ENCODE peak calls at places on chromosome 4, in nine cellular contexts. One of them, this sample, is unnamed. For H3K27me3, the result is how much of the 10 kb centered on the place peaks cover.

GRCh38 chr4:6649216-6649615 is 8.7 kb downstream of the MRFAP1 start:
- DNase-seq in sigmoid colon: no peak
- DNase-seq in stomach: no peak
- DNase-seq in HepG2: no peak
- DNase-seq in SK-N-SH: no peak
- DNase-seq in ovary: no peak
- DNase-seq in transverse colon: no peak
- DNase-seq in tibial nerve: no peak
- DNase-seq in K562: no peak
- DNase-seq in this sample: no peak

GRCh38 chr4:37068580-37068979 is 176.0 kb upstream of the NWD2 start:
- DNase-seq in sigmoid colon: no peak
- DNase-seq in ovary: no peak
- DNase-seq in SK-N-SH: no peak
- DNase-seq in tibial nerve: no peak
- DNase-seq in stomach: no peak
- DNase-seq in K562: no peak
- DNase-seq in transverse colon: no peak
- DNase-seq in HepG2: peak
- DNase-seq in this sample: no peak

GRCh38 chr4:180751009-180751408 is 1492.2 kb upstream of the TENM3 start:
- DNase-seq in HepG2: no peak
- DNase-seq in transverse colon: no peak
- DNase-seq in SK-N-SH: no peak
- DNase-seq in tibial nerve: no peak
- DNase-seq in ovary: no peak
- DNase-seq in K562: no peak
- DNase-seq in stomach: no peak
- DNase-seq in sigmoid colon: no peak
- DNase-seq in this sample: no peak

GRCh38 chr4:41590591-41590990 is 52.6 kb downstream of the LIMCH1 start:
- DNase-seq in transverse colon: no peak
- DNase-seq in SK-N-SH: peak
- DNase-seq in HepG2: no peak
- DNase-seq in K562: no peak
- DNase-seq in ovary: no peak
- DNase-seq in tibial nerve: no peak
- DNase-seq in sigmoid colon: no peak
- DNase-seq in stomach: no peak
- DNase-seq in this sample: no peak

GRCh38 chr4:40998680-40999358 is 215.5 kb downstream of the APBB2 start:
- DNase-seq in SK-N-SH: no peak
- DNase-seq in HepG2: no peak
- DNase-seq in tibial nerve: no peak
- DNase-seq in K562: no peak
- DNase-seq in stomach: no peak
- DNase-seq in sigmoid colon: no peak
- DNase-seq in ovary: no peak
- DNase-seq in transverse colon: peak
- DNase-seq in this sample: no peak

GRCh38 chr4:56445699-56446098 is 9.6 kb downstream of the PAICS start:
- DNase-seq in stomach: no peak
- DNase-seq in SK-N-SH: no peak
- DNase-seq in sigmoid colon: no peak
- DNase-seq in ovary: no peak
- DNase-seq in K562: no peak
- DNase-seq in transverse colon: no peak
- DNase-seq in tibial nerve: no peak
- DNase-seq in HepG2: no peak
- DNase-seq in this sample: no peak

GRCh38 chr4:118280501-118281218 is 72.1 kb downstream of the PRSS12 start:
- DNase-seq in stomach: peak
- DNase-seq in K562: peak
- DNase-seq in HepG2: peak
- DNase-seq in ovary: no peak
- DNase-seq in tibial nerve: peak
- DNase-seq in sigmoid colon: no peak
- DNase-seq in SK-N-SH: peak
- DNase-seq in transverse colon: peak
- DNase-seq in this sample: no peak

GRCh38 chr4:85475631-85476233 is 782 bp downstream of the ARHGAP24 start:
- DNase-seq in sigmoid colon: no peak
- DNase-seq in SK-N-SH: no peak
- DNase-seq in ovary: peak
- DNase-seq in transverse colon: no peak
- DNase-seq in K562: no peak
- DNase-seq in tibial nerve: no peak
- DNase-seq in HepG2: no peak
- DNase-seq in stomach: no peak
- DNase-seq in this sample: no peak

GRCh38 chr4:7721984-7722551 is 217.6 kb downstream of the AFAP1 start:
- DNase-seq in HepG2: no peak
- DNase-seq in SK-N-SH: no peak
- DNase-seq in tibial nerve: no peak
- DNase-seq in ovary: no peak
- DNase-seq in K562: peak
- DNase-seq in stomach: no peak
- DNase-seq in sigmoid colon: no peak
- DNase-seq in transverse colon: no peak
- DNase-seq in this sample: no peak

GRCh38 chr4:141497627-141498026 is 138.8 kb upstream of the IL15 start:
- DNase-seq in transverse colon: no peak
- DNase-seq in sigmoid colon: no peak
- DNase-seq in HepG2: no peak
- DNase-seq in K562: no peak
- DNase-seq in SK-N-SH: no peak
- DNase-seq in stomach: no peak
- DNase-seq in tibial nerve: no peak
- DNase-seq in ovary: no peak
- DNase-seq in this sample: no peak

GRCh38 chr4:140993350-140993749 is 139.9 kb downstream of the RNF150 start:
- DNase-seq in sigmoid colon: no peak
- DNase-seq in SK-N-SH: no peak
- DNase-seq in tibial nerve: no peak
- DNase-seq in ovary: peak
- DNase-seq in stomach: no peak
- DNase-seq in HepG2: no peak
- DNase-seq in transverse colon: no peak
- DNase-seq in K562: no peak
- DNase-seq in this sample: no peak

GRCh38 chr4:675036-675804 is 878 bp downstream of the MYL5 start:
- DNase-seq in ovary: peak
- DNase-seq in SK-N-SH: peak
- DNase-seq in HepG2: no peak
- DNase-seq in stomach: no peak
- DNase-seq in transverse colon: peak
- DNase-seq in K562: no peak
- DNase-seq in tibial nerve: no peak
- DNase-seq in sigmoid colon: no peak
- DNase-seq in this sample: no peak

GRCh38 chr4:123603165-123603564 is 206.6 kb downstream of the SPRY1 start:
- DNase-seq in SK-N-SH: no peak
- DNase-seq in K562: no peak
- DNase-seq in stomach: peak
- DNase-seq in sigmoid colon: no peak
- DNase-seq in ovary: no peak
- DNase-seq in tibial nerve: no peak
- DNase-seq in HepG2: peak
- DNase-seq in transverse colon: peak
- DNase-seq in this sample: no peak

GRCh38 chr4:17347445-17347844 is 164.4 kb downstream of the QDPR start:
- DNase-seq in HepG2: peak
- DNase-seq in K562: peak
- DNase-seq in sigmoid colon: no peak
- DNase-seq in transverse colon: no peak
- DNase-seq in ovary: no peak
- DNase-seq in stomach: no peak
- DNase-seq in SK-N-SH: peak
- DNase-seq in tibial nerve: peak
- DNase-seq in this sample: no peak

GRCh38 chr4:102554482-102554881 is 53.3 kb downstream of the NFKB1 start:
- DNase-seq in K562: no peak
- DNase-seq in tibial nerve: no peak
- DNase-seq in ovary: no peak
- DNase-seq in stomach: no peak
- DNase-seq in sigmoid colon: peak
- DNase-seq in transverse colon: peak
- DNase-seq in HepG2: no peak
- DNase-seq in SK-N-SH: no peak
- DNase-seq in this sample: no peak

GRCh38 chr4:103076777-103077347 is 301 bp upstream of the SLC9B2 start:
- DNase-seq in K562: no peak
- DNase-seq in transverse colon: no peak
- DNase-seq in stomach: no peak
- DNase-seq in tibial nerve: no peak
- DNase-seq in sigmoid colon: no peak
- DNase-seq in HepG2: no peak
- DNase-seq in ovary: no peak
- DNase-seq in SK-N-SH: peak
- DNase-seq in this sample: no peak

GRCh38 chr4:95118507-95118906 is 360.8 kb downstream of the BMPR1B start:
- DNase-seq in sigmoid colon: no peak
- DNase-seq in SK-N-SH: no peak
- DNase-seq in stomach: no peak
- DNase-seq in tibial nerve: no peak
- DNase-seq in transverse colon: no peak
- DNase-seq in HepG2: no peak
- DNase-seq in ovary: no peak
- DNase-seq in K562: no peak
- DNase-seq in this sample: no peak
- H3K27ac ChIP-seq in sigmoid colon: no peak
- H3K27ac ChIP-seq in SK-N-SH: no peak
- H3K27ac ChIP-seq in stomach: no peak
- H3K27ac ChIP-seq in tibial nerve: no peak
- H3K27ac ChIP-seq in transverse colon: no peak
- H3K27ac ChIP-seq in HepG2: no peak
- H3K27ac ChIP-seq in ovary: no peak
- H3K27ac ChIP-seq in K562: no peak
- H3K27ac ChIP-seq in this sample: no peak

DNA sequence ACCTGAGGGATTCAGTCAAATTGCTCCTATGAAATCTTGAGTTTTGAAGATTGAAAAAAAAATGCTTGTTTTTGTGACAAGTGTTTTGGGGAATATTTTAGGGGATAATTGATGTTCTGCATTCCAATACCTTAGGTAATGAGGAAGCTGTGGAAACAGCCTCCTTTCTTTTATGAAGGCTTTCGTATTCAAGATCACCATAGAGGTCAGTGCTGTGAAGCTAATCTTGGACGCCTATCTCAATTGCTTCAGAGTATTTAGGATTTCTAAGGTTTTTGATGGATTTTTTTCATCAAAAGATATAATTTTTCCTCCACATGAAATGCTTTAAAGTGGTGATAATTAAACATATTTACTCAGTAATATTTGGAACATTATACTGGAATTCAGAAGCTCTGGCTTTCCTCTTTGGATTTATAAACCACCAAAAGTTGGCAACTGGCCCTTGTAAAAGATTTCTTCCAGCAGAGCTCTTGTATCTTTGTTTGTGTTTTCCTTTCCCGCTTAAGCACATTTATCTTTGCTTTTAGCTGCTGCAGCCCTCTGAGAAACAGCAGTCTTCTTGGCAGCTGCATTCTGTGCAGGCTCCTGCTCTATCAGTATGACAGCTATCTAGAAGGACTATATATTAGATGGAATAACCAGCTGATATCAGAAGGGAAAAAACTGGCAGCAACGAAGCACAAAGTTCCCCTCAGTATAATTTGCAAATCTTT is 63.7 kb downstream of the HMGB2 start:
- DNase-seq in ovary: no peak
- DNase-seq in HepG2: no peak
- DNase-seq in transverse colon: no peak
- DNase-seq in sigmoid colon: no peak
- DNase-seq in SK-N-SH: peak
- DNase-seq in tibial nerve: no peak
- DNase-seq in K562: no peak
- DNase-seq in stomach: no peak
- DNase-seq in this sample: no peak
- TF ChIP-seq EP300 in ovary: no peak
- TF ChIP-seq EP300 in HepG2: no peak
- TF ChIP-seq EP300 in transverse colon: no peak
- TF ChIP-seq EP300 in sigmoid colon: no peak
- TF ChIP-seq EP300 in SK-N-SH: peak
- TF ChIP-seq EP300 in tibial nerve: no peak
- TF ChIP-seq EP300 in K562: no peak
- TF ChIP-seq EP300 in stomach: no peak
- TF ChIP-seq EP300 in this sample: no peak

DNA sequence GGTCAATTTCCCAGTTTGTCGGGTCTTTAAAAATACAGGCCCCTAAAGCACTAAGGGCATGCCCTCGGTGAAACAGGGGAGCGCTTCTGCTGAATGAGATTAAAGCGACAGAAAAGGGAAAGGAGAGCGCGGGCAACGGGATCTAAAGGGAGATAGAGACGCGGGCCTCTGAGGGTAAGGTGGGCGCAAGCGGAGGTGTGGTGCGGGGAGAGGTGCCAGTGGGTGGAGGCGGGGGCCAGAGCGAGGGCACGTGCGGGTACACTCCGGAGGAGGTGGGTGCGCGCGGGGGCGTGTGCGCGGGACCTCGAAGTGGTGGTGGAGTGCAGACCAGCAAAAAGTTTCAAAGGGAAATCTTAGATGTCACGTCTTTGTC is 777 bp upstream of the TET2 start:
- DNase-seq in sigmoid colon: peak
- DNase-seq in K562: no peak
- DNase-seq in SK-N-SH: no peak
- DNase-seq in stomach: no peak
- DNase-seq in transverse colon: peak
- DNase-seq in tibial nerve: no peak
- DNase-seq in ovary: no peak
- DNase-seq in HepG2: no peak
- DNase-seq in this sample: peak
- H3K27me3 ChIP-seq in sigmoid colon: under half
- H3K27me3 ChIP-seq in K562: under half
- H3K27me3 ChIP-seq in SK-N-SH: under half
- H3K27me3 ChIP-seq in stomach: under half
- H3K27me3 ChIP-seq in transverse colon: under half
- H3K27me3 ChIP-seq in tibial nerve: under half
- H3K27me3 ChIP-seq in ovary: under half
- H3K27me3 ChIP-seq in HepG2: under half
- H3K27me3 ChIP-seq in this sample: under half

DNA sequence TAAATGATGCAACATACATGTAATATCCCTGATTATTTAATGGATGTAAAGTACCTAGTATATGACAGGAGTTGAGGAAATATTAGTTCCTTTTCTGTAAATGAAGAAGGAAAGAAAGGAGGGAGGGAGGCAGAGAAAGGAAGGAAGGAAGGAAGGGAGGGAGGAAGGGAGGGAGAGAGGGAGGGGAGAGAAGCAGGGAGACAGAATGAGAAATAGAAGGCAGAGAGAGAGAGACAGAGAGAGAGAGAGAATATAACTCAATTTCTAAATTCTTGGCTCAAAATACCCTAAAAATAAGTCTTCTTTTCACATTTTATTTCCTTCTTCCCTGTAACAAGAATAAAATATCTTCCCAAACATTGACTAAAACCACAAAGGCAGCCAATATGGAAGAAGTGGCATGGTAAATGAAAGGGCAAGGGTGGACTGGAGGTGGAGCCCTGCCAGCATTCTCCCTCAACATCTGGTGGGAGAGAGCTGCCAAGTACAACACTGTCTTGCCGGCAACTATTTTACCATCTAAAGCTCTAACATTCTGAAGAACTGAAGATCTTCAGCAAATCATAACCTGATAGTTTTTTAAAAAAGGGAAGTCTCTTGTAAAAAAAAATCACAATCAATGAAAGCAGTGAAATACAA is 245.1 kb downstream of the PPP3CA start:
- DNase-seq in SK-N-SH: peak
- DNase-seq in stomach: peak
- DNase-seq in transverse colon: peak
- DNase-seq in ovary: peak
- DNase-seq in K562: no peak
- DNase-seq in tibial nerve: peak
- DNase-seq in sigmoid colon: peak
- DNase-seq in HepG2: no peak
- DNase-seq in this sample: peak
- H3K27ac ChIP-seq in SK-N-SH: peak
- H3K27ac ChIP-seq in stomach: no peak
- H3K27ac ChIP-seq in transverse colon: no peak
- H3K27ac ChIP-seq in ovary: no peak
- H3K27ac ChIP-seq in K562: no peak
- H3K27ac ChIP-seq in tibial nerve: peak
- H3K27ac ChIP-seq in sigmoid colon: no peak
- H3K27ac ChIP-seq in HepG2: no peak
- H3K27ac ChIP-seq in this sample: no peak

This sample was measured in suprapubic skin.